ENCODE peak calls at places on chromosome 22, in six cellular contexts. One of them, this sample, is unnamed.

GRCh38 chr22:28222976-28223375 is 303.9 kb upstream of the PITPNB start:
- DNase-seq in H1: no peak
- DNase-seq in GM12878: no peak
- DNase-seq in HepG2: no peak
- DNase-seq in HCT116: no peak
- DNase-seq in K562: no peak
- DNase-seq in this sample: no peak

GRCh38 chr22:30262917-30263741 is 3.5 kb downstream of the OSM start:
- DNase-seq in H1: peak
- DNase-seq in GM12878: no peak
- DNase-seq in HepG2: peak
- DNase-seq in HCT116: no peak
- DNase-seq in K562: peak
- DNase-seq in this sample: peak

GRCh38 chr22:42930810-42931420 is 73.8 kb upstream of the ARFGAP3 start:
- DNase-seq in H1: no peak
- DNase-seq in GM12878: no peak
- DNase-seq in HepG2: peak
- DNase-seq in HCT116: peak
- DNase-seq in K562: no peak
- DNase-seq in this sample: no peak

GRCh38 chr22:37303821-37304274 is 21.5 kb downstream of the CYTH4 start:
- DNase-seq in H1: no peak
- DNase-seq in GM12878: no peak
- DNase-seq in HepG2: peak
- DNase-seq in HCT116: peak
- DNase-seq in K562: peak
- DNase-seq in this sample: no peak

GRCh38 chr22:32203181-32204105 is 1.4 kb downstream of the RFPL2 start:
- DNase-seq in H1: no peak
- DNase-seq in GM12878: no peak
- DNase-seq in HepG2: no peak
- DNase-seq in HCT116: no peak
- DNase-seq in K562: no peak
- DNase-seq in this sample: no peak

GRCh38 chr22:30205281-30206115 is 41.1 kb downstream of the LIF start:
- DNase-seq in H1: no peak
- DNase-seq in GM12878: no peak
- DNase-seq in HepG2: peak
- DNase-seq in HCT116: no peak
- DNase-seq in K562: no peak
- DNase-seq in this sample: no peak

GRCh38 chr22:17962168-17962567 is 62.2 kb downstream of the MICAL3 start:
- DNase-seq in H1: no peak
- DNase-seq in GM12878: no peak
- DNase-seq in HepG2: no peak
- DNase-seq in HCT116: no peak
- DNase-seq in K562: no peak
- DNase-seq in this sample: no peak

GRCh38 chr22:28429711-28430110 is 249.9 kb downstream of the TTC28 start:
- DNase-seq in H1: no peak
- DNase-seq in GM12878: no peak
- DNase-seq in HepG2: no peak
- DNase-seq in HCT116: no peak
- DNase-seq in K562: no peak
- DNase-seq in this sample: no peak

GRCh38 chr22:27476729-27477128 is 324.8 kb downstream of the MN1 start:
- DNase-seq in H1: no peak
- DNase-seq in GM12878: no peak
- DNase-seq in HepG2: no peak
- DNase-seq in HCT116: peak
- DNase-seq in K562: no peak
- DNase-seq in this sample: no peak

GRCh38 chr22:43376765-43377485 is 33.8 kb upstream of the SCUBE1 start:
- DNase-seq in H1: no peak
- DNase-seq in GM12878: peak
- DNase-seq in HepG2: no peak
- DNase-seq in HCT116: no peak
- DNase-seq in K562: no peak
- DNase-seq in this sample: no peak

GRCh38 chr22:36334081-36334831 is 53.5 kb downstream of the MYH9 start:
- DNase-seq in H1: no peak
- DNase-seq in GM12878: no peak
- DNase-seq in HepG2: no peak
- DNase-seq in HCT116: no peak
- DNase-seq in K562: peak
- DNase-seq in this sample: no peak

GRCh38 chr22:35921777-35922176 is 106.8 kb downstream of the RBFOX2 start:
- DNase-seq in H1: no peak
- DNase-seq in GM12878: peak
- DNase-seq in HepG2: peak
- DNase-seq in HCT116: peak
- DNase-seq in K562: peak
- DNase-seq in this sample: peak

GRCh38 chr22:32226236-32227119 is 21.6 kb upstream of the RFPL2 start:
- DNase-seq in H1: no peak
- DNase-seq in GM12878: no peak
- DNase-seq in HepG2: no peak
- DNase-seq in HCT116: no peak
- DNase-seq in K562: no peak
- DNase-seq in this sample: no peak

DNA sequence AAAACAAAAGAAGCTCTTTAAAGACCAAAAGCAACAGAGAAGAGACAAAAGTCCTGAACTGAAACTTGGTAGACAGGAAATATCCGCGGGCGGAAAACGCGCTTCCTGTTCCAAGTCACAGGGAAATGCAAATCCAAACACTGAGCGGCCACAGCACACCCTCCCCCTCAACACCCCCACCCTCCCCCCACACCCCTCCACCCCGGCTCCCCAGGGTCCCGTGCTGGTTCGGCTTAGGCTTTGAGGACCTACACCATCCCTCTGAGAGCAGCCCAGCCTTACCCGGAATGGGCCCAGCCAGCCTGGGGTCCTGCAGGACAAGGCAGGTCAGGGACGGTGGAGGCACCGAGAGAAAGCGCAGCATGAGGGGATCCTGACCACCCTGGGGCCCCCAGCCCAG is 160.4 kb downstream of the BRD1 start:
- DNase-seq in H1: no peak
- DNase-seq in GM12878: no peak
- DNase-seq in HepG2: no peak
- DNase-seq in HCT116: no peak
- DNase-seq in K562: no peak
- DNase-seq in this sample: no peak
- TF ChIP-seq YY1 in H1: no peak
- TF ChIP-seq YY1 in GM12878: no peak
- TF ChIP-seq YY1 in HepG2: no peak
- TF ChIP-seq YY1 in HCT116: no peak
- TF ChIP-seq YY1 in K562: no peak
- TF ChIP-seq YY1 in this sample: no peak

DNA sequence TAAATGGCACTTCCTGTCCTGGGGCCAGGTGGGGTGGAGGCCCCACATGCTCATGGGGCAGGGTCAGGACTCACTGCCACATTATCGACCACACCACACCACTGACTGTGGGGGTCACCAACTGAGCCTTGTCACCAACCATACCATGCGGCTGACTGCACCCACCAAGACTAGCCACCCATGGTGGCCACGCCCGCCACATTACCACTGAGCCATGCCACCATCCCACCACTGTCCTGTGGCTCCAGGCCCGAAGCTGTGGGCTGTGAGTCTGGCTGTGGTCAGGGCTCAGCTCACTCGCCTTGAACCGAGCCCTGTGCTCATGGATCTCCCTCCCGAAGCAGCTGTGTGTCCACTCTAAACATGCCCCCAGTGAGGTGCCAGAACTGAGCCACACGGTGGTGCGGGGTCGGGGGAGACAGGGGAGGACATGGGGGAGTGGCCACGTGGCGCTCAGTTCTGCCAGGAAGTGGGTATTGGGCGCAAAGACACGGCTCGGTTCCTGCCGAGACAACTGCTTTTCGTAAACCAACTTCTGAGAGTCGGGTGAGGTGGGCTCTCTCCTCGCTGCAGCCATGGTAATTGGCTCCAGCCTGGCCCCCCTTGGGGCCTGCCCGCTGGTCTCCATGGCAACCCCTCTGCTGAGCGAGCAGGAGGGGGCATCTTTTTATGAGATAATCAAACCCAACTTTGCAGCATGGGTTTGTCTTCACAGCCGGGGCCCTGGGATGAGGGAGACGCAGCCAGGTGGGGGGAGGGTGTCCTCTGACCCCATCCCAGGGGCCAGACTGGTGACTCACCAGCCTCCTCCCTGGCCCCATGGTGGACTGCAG is 23.2 kb downstream of the RTN4R start:
- DNase-seq in H1: no peak
- DNase-seq in GM12878: no peak
- DNase-seq in HepG2: no peak
- DNase-seq in HCT116: no peak
- DNase-seq in K562: peak
- DNase-seq in this sample: no peak
- TF ChIP-seq ZNF274 in H1: no peak
- TF ChIP-seq ZNF274 in GM12878: no peak
- TF ChIP-seq ZNF274 in HepG2: no peak
- TF ChIP-seq ZNF274 in HCT116: no peak
- TF ChIP-seq ZNF274 in K562: no peak
- TF ChIP-seq ZNF274 in this sample: no peak

DNA sequence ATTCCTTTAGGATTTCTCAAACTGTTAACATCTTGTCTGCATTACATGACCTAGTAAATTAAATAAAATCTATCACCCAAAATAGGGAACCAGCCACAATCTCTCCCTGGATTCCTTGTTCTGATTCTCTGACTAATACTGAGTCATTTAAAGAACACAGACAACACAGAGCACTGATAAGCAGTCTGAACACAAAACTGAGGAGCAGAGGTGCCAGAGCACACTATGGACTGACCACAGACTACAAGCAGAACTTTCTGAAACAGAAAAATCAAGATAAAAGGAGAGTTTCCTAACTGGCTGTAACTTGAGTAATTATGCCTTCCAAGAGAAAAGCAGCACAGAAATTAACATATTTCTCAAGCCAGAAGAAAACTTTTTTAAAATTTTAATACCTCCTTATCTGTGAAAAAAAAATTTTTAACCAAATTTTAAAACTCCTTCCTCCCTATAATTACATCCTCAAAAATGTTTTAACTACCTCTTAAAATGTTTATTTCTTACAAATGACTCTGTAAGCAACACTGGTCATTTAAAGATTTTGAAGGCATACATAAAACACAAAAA is 128.9 kb downstream of the SGSM3 start:
- DNase-seq in H1: peak
- DNase-seq in GM12878: peak
- DNase-seq in HepG2: peak
- DNase-seq in HCT116: peak
- DNase-seq in K562: peak
- DNase-seq in this sample: no peak
- H3K9ac ChIP-seq in H1: no peak
- H3K9ac ChIP-seq in GM12878: no peak
- H3K9ac ChIP-seq in HepG2: peak
- H3K9ac ChIP-seq in HCT116: peak
- H3K9ac ChIP-seq in K562: no peak
- H3K9ac ChIP-seq in this sample: no peak

GRCh38 chr22:45948081-45948648 is 28.8 kb downstream of the WNT7B start:
- DNase-seq in H1: no peak
- DNase-seq in GM12878: no peak
- DNase-seq in HepG2: no peak
- DNase-seq in HCT116: no peak
- DNase-seq in K562: no peak
- DNase-seq in this sample: no peak
- TF ChIP-seq YY1 in H1: no peak
- TF ChIP-seq YY1 in GM12878: no peak
- TF ChIP-seq YY1 in HepG2: no peak
- TF ChIP-seq YY1 in HCT116: no peak
- TF ChIP-seq YY1 in K562: no peak
- TF ChIP-seq YY1 in this sample: no peak

GRCh38 chr22:44786136-44786535 is 33.8 kb downstream of the ARHGAP8 start:
- DNase-seq in H1: no peak
- DNase-seq in GM12878: no peak
- DNase-seq in HepG2: no peak
- DNase-seq in HCT116: no peak
- DNase-seq in K562: no peak
- DNase-seq in this sample: no peak
- TF ChIP-seq ZNF274 in H1: no peak
- TF ChIP-seq ZNF274 in GM12878: no peak
- TF ChIP-seq ZNF274 in HepG2: no peak
- TF ChIP-seq ZNF274 in HCT116: no peak
- TF ChIP-seq ZNF274 in K562: no peak
- TF ChIP-seq ZNF274 in this sample: no peak

GRCh38 chr22:23896166-23896522 is 2.0 kb downstream of the MIF start:
- DNase-seq in H1: no peak
- DNase-seq in GM12878: no peak
- DNase-seq in HepG2: no peak
- DNase-seq in HCT116: no peak
- DNase-seq in K562: no peak
- DNase-seq in this sample: no peak
- H3K9ac ChIP-seq in H1: no peak
- H3K9ac ChIP-seq in GM12878: peak
- H3K9ac ChIP-seq in HepG2: peak
- H3K9ac ChIP-seq in HCT116: peak
- H3K9ac ChIP-seq in K562: peak
- H3K9ac ChIP-seq in this sample: peak

DNA sequence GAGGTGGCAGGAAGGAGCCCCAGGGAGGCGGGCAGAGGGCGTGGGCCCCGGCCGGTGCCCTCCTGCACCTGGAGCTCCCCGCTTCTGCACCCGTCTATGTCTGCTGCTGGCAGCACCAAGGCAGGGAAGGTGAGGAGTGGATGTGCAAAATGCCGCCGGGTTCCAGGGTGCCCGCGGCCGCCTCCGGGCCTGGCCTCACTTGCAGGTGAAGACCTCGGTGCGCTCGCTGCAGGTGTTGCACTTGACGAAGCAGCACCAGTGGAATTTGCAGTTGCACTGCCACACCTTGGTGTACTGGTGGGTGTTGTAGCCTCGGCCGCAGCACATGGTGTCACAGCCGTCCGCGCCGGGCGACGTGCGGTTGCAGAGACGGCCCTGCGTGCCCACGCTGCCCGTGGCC is 54.3 kb downstream of the WNT7B start:
- DNase-seq in H1: no peak
- DNase-seq in GM12878: no peak
- DNase-seq in HepG2: no peak
- DNase-seq in HCT116: no peak
- DNase-seq in K562: no peak
- DNase-seq in this sample: no peak
- TF ChIP-seq YY1 in H1: no peak
- TF ChIP-seq YY1 in GM12878: no peak
- TF ChIP-seq YY1 in HepG2: no peak
- TF ChIP-seq YY1 in HCT116: no peak
- TF ChIP-seq YY1 in K562: no peak
- TF ChIP-seq YY1 in this sample: no peak

GRCh38 chr22:48934446-48934845 is 893.2 kb downstream of the BRD1 start:
- DNase-seq in H1: no peak
- DNase-seq in GM12878: no peak
- DNase-seq in HepG2: no peak
- DNase-seq in HCT116: no peak
- DNase-seq in K562: no peak
- DNase-seq in this sample: no peak
- TF ChIP-seq ZNF274 in H1: no peak
- TF ChIP-seq ZNF274 in GM12878: no peak
- TF ChIP-seq ZNF274 in HepG2: no peak
- TF ChIP-seq ZNF274 in HCT116: no peak
- TF ChIP-seq ZNF274 in K562: no peak
- TF ChIP-seq ZNF274 in this sample: no peak

DNA sequence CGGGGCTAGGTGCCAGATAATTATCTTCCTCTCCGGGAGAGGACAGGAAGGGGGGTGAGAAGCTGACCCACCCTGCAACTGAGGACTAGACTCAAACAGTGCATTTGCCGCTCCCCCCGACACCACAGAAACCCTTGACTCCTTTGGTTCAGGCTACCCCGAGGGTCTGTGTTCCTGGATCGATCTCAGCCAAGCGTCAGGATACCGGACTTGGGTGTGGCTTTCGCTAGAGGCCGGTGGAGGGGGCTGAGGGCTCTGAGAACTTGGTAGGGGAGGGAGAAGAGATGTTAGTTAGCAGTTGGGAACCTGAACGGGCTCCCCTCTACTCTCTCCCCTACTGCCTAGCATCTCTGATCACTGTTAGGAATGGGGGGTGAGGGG is 840 bp downstream of the SEZ6L start:
- DNase-seq in H1: no peak
- DNase-seq in GM12878: no peak
- DNase-seq in HepG2: no peak
- DNase-seq in HCT116: no peak
- DNase-seq in K562: no peak
- DNase-seq in this sample: no peak
- H3K9ac ChIP-seq in H1: no peak
- H3K9ac ChIP-seq in GM12878: no peak
- H3K9ac ChIP-seq in HepG2: no peak
- H3K9ac ChIP-seq in HCT116: no peak
- H3K9ac ChIP-seq in K562: no peak
- H3K9ac ChIP-seq in this sample: peak

This sample was measured in NT2/D1.